ENCODE peak calls at places on chromosomes 3 and 15, in five cellular contexts. E is tibial artery, Y is small intestine, Z is endodermal cell, J is AG04450. S is an unnamed sample.

GRCh38 chr3:106333911-106334618 is 465.3 kb upstream of the CBLB start:
- DNase-seq in E (no peak), Y (peak; percentile 11), Z (no peak), J (peak; percentile 26), S (peak; percentile 63)

GRCh38 chr3:136937175-136937574 is 20.6 kb upstream of the IL20RB start:
- DNase-seq in E (no peak), Y (no peak), Z (no peak), J (no peak), S (no peak)

GRCh38 chr15:49696441-49696840 is 75.6 kb downstream of the DTWD1 start:
- DNase-seq in E (no peak), Y (no peak), Z (no peak), J (no peak), S (no peak)

GRCh38 chr15:60548101-60548500 is 69.2 kb upstream of the ICE2 start:
- DNase-seq in E (no peak), Y (peak; percentile 39), Z (no peak), J (no peak), S (no peak)

GRCh38 chr15:84400820-84401219 is 165.2 kb downstream of the GOLGA6L4 start:
- DNase-seq in E (no peak), Y (no peak), Z (peak; percentile 44), J (no peak), S (no peak)

GRCh38 chr3:119600732-119601131 is 3.0 kb downstream of the PLA1A start:
- DNase-seq in E (no peak), Y (no peak), Z (peak; percentile 90), J (no peak), S (no peak)

GRCh38 chr15:99097441-99098410 is 7.2 kb upstream of the SYNM start:
- DNase-seq in E (no peak), Y (no peak), Z (no peak), J (no peak), S (no peak)

GRCh38 chr3:169266986-169267385 is 396.5 kb downstream of the MECOM start:
- DNase-seq in E (no peak), Y (no peak), Z (no peak), J (no peak), S (no peak)

GRCh38 chr15:69991493-69991892 is 106.2 kb downstream of the TLE3 start:
- DNase-seq in E (no peak), Y (no peak), Z (no peak), J (no peak), S (no peak)

GRCh38 chr3:193240850-193241706 is at the start of gene PLAAT1:
- DNase-seq in E (peak; percentile 71), Y (peak; percentile 49), Z (peak; percentile 90), J (no peak), S (peak; percentile 10)

GRCh38 chr15:97961067-97961954 is 808 bp downstream of the ARRDC4 start:
- DNase-seq in E (peak; percentile 75), Y (peak; percentile 46), Z (peak; percentile 82), J (no peak), S (no peak)

GRCh38 chr3:139434764-139435291 is 41.5 kb downstream of the RBP2 start:
- DNase-seq in E (no peak), Y (peak; percentile 67), Z (peak; percentile 70), J (no peak), S (peak; percentile 25)

GRCh38 chr3:128539376-128539775 is 46.4 kb upstream of the GATA2 start:
- DNase-seq in E (no peak), Y (no peak), Z (no peak), J (no peak), S (no peak)

GRCh38 chr3:128537091-128537703 is 44.2 kb upstream of the GATA2 start:
- DNase-seq in E (no peak), Y (no peak), Z (no peak), J (no peak), S (no peak)

GRCh38 chr3:128544190-128544589 is 51.2 kb upstream of the GATA2 start:
- DNase-seq in E (no peak), Y (no peak), Z (no peak), J (no peak), S (no peak)

GRCh38 chr3:128545120-128545752 is 52.2 kb upstream of the GATA2 start:
- DNase-seq in E (no peak), Y (no peak), Z (no peak), J (no peak), S (no peak)

GRCh38 chr3:128541246-128541645 is 48.2 kb upstream of the GATA2 start:
- DNase-seq in E (no peak), Y (no peak), Z (no peak), J (no peak), S (no peak)
- H3K27me3 ChIP-seq in E (peaks cover 18% of the 10 kb centered on the region), Y (no peaks in the 10 kb centered on the region), Z (peaks cover 27% of the 10 kb centered on the region), J (peaks cover 20% of the 10 kb centered on the region), S (no peaks in the 10 kb centered on the region)

GRCh38 chr15:36130641-36131310 is 448.6 kb upstream of the CDIN1 start:
- DNase-seq in E (no peak), Y (no peak), Z (no peak), J (no peak), S (no peak)

DNA sequence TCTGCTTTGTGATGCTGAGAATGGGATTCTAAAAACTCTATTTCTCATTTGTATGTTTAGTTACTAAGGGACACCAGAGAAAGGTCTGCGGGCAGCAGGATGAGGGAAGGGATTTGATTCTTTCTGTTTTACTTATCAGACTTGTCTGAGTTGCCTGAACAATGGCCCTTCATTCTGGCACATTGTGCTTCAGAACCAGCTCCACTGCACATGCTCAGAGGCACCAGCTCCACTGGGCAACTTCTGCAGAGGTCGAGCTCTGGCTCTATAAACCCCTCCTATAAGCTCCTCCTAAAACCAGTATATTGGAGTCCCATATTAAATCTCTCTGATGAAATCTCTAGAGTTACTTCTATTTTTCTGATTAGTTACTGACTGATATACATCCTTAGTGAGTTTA is 453.2 kb upstream of the CDIN1 start:
- DNase-seq in E (no peak), Y (no peak), Z (no peak), J (no peak), S (no peak)
- H3K27me3 ChIP-seq in E (no peaks in the 10 kb centered on the region), Y (no peaks in the 10 kb centered on the region), Z (no peaks in the 10 kb centered on the region), J (no peaks in the 10 kb centered on the region), S (no peaks in the 10 kb centered on the region)

DNA sequence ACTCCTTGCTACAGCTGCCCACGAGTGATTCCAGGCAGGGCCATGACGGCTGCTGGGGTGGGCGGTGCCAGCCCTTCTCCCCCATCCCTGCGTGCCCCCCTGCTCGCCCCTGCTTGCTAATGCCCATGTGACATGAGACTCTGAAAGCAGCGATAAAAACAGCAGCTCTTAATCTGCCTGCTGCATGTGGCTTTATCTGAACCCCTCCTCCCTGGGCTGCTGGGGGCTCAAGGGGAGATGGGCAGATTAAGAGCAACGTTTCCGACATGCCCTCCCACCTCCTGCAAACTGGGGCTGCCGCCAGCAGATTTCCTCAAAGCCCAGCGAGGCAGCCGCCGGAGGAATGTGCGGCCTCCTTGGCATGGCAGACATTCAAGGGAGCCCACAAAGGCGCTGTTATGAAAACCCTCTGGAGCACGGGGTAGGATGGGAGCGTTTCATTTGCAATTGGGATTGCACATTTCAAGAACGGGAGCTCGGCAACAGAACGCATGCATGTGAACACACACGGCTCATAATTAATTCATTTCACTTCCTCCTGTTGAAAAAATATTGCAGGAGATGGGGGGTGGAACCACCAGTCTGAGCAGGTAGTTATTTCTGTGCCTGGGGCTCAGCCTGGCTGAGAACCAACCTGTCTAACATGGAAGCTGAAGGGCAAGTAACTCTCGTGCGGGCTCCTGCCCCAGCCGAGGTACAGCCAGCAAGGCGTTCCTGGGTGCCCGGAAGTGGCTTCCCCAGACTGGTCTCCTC is 504.2 kb upstream of the PROK2 start:
- DNase-seq in E (peak; percentile 70), Y (peak; percentile 40), Z (peak; percentile 52), J (peak; percentile 38), S (peak; percentile 26)
- H3K27me3 ChIP-seq in E (peaks cover 36% of the 10 kb centered on the region), Y (no peaks in the 10 kb centered on the region), Z (peaks cover 31% of the 10 kb centered on the region), J (peaks cover 35% of the 10 kb centered on the region), S (peaks cover 11% of the 10 kb centered on the region)

DNA sequence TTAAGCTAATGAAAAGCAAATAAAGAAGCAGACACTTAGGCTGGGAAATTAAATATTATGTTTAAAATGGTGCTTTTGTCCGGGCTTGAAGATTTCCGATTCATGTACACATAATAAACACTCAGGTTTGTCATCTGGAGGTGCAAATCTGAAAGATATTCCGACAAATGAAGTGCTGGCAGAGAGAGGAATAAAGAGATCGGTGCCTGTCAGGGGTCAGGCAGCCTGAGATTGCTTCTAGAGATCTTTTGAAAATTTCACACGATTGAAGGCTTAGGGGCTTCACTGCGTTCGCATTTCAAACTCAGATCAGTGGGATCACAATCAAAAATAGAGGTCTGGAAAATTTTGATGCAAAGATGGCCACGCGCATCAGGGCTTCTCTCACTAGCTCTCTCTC is 33.2 kb downstream of the NR2F2 start:
- DNase-seq in E (no peak), Y (no peak), Z (no peak), J (no peak), S (no peak)
- H3K27me3 ChIP-seq in E (no peaks in the 10 kb centered on the region), Y (peaks cover 11% of the 10 kb centered on the region), Z (peaks cover 100% of the 10 kb centered on the region), J (peaks cover 25% of the 10 kb centered on the region), S (peaks cover 3% of the 10 kb centered on the region)

GRCh38 chr15:26670116-26670515 is 102.8 kb downstream of the GABRB3 start:
- DNase-seq in E (no peak), Y (no peak), Z (no peak), J (no peak), S (no peak)

GRCh38 chr15:26674467-26674866 is 98.4 kb downstream of the GABRB3 start:
- DNase-seq in E (no peak), Y (no peak), Z (no peak), J (no peak), S (no peak)

GRCh38 chr15:26679927-26680326 is 92.9 kb downstream of the GABRB3 start:
- DNase-seq in E (no peak), Y (no peak), Z (no peak), J (no peak), S (no peak)

DNA sequence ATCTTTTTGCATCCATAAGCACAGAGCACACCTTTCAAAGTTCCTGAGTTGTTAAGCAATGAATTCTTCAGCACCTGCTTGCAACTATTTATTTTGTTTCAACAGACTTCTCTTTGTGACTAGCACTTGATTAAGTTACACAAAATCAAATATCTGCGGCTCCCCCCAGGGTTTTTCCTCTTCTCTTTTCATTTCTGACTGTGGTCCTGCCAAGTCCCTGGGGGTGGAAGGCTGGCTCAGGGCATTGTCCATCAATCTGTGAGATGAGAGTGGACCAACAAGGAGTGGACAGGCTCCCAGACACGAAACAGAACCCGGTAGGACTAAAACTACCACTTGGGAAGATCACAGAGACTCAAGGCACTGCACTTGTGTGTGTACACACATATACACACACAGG is 96.8 kb downstream of the GABRB3 start:
- DNase-seq in E (no peak), Y (no peak), Z (no peak), J (no peak), S (no peak)
- H3K27me3 ChIP-seq in E (no peaks in the 10 kb centered on the region), Y (no peaks in the 10 kb centered on the region), Z (no peaks in the 10 kb centered on the region), J (no peaks in the 10 kb centered on the region), S (no peaks in the 10 kb centered on the region)

GRCh38 chr15:73865379-73865778 is 8.0 kb upstream of the TBC1D21 start:
- DNase-seq in E (no peak), Y (no peak), Z (no peak), J (no peak), S (no peak)
- H3K27me3 ChIP-seq in E (peaks cover 52% of the 10 kb centered on the region), Y (no peaks in the 10 kb centered on the region), Z (peaks cover 1% of the 10 kb centered on the region), J (peaks cover 42% of the 10 kb centered on the region), S (peaks cover 36% of the 10 kb centered on the region)

GRCh38 chr3:46716461-46717441 is 918 bp downstream of the PRSS50 start:
- DNase-seq in E (peak; percentile 46), Y (no peak), Z (peak; percentile 45), J (no peak), S (no peak)
- H3K27me3 ChIP-seq in E (peaks cover 25% of the 10 kb centered on the region), Y (no peaks in the 10 kb centered on the region), Z (no peaks in the 10 kb centered on the region), J (peaks cover 40% of the 10 kb centered on the region), S (peaks cover 24% of the 10 kb centered on the region)